ENCODE peak calls at places on chromosomes 7 and 10, in six cellular contexts. F, P, X, A, Y and W are unnamed samples.

GRCh38 chr10:24793648-24794379 is 70.1 kb upstream of the ARHGAP21 start:
- DNase-seq in P (no peak), F (no peak), Y (no peak), X (no peak), A (no peak), W (no peak)

GRCh38 chr7:157943561-157943960 is 606.8 kb downstream of the DNAJB6 start:
- DNase-seq in A (no peak), X (no peak), F (no peak), P (no peak), Y (no peak), W (no peak)

GRCh38 chr10:42953684-42954674 is 122.9 kb upstream of the RET start:
- DNase-seq in F (no peak), X (no peak), P (no peak), A (no peak), Y (no peak), W (no peak)

GRCh38 chr7:152402384-152403250 is 33.2 kb downstream of the KMT2C start:
- DNase-seq in A (no peak), P (no peak), X (no peak), F (no peak), Y (no peak), W (no peak)

GRCh38 chr10:6490594-6490993 is 89.5 kb downstream of the PRKCQ start:
- DNase-seq in F (no peak), P (no peak), A (no peak), Y (no peak), X (no peak), W (no peak)

GRCh38 chr7:143456992-143457793 is 13.9 kb downstream of the TAS2R60 start:
- DNase-seq in F (no peak), X (no peak), Y (no peak), A (no peak), P (no peak), W (no peak)

GRCh38 chr7:5630670-5631069 is 150.8 kb downstream of the RNF216 start:
- DNase-seq in X (peak), F (no peak), Y (no peak), P (no peak), A (peak), W (no peak)

GRCh38 chr7:128938524-128939074 is 872 bp downstream of the IRF5 start:
- DNase-seq in A (no peak), X (no peak), F (no peak), Y (no peak), P (no peak), W (no peak)

GRCh38 chr7:105149827-105150226 is 135.8 kb downstream of the KMT2E start:
- DNase-seq in P (no peak), X (no peak), A (no peak), F (no peak), Y (no peak), W (no peak)

GRCh38 chr10:116892873-116893685 is 43.8 kb downstream of the ENO4 start:
- DNase-seq in A (no peak), P (no peak), F (no peak), Y (no peak), X (no peak), W (no peak)

GRCh38 chr10:6669269-6669859 is 89.3 kb upstream of the PRKCQ start:
- DNase-seq in Y (peak), A (no peak), F (no peak), P (no peak), X (no peak), W (no peak)

GRCh38 chr7:18019562-18019961 is 8.1 kb downstream of the PRPS1L1 start:
- DNase-seq in P (no peak), Y (no peak), X (no peak), F (no peak), A (no peak), W (no peak)

GRCh38 chr7:102872460-102872859 is 40.3 kb upstream of the LRRC17 start:
- DNase-seq in A (no peak), X (no peak), F (no peak), P (no peak), Y (no peak), W (no peak)

GRCh38 chr7:50416509-50417299 is 33.4 kb downstream of the FIGNL1 start:
- DNase-seq in A (no peak), X (no peak), F (no peak), P (no peak), Y (peak), W (no peak)

GRCh38 chr10:77636967-77637473 is 588 bp downstream of the KCNMA1 start:
- DNase-seq in F (no peak), X (no peak), P (no peak), Y (peak), A (no peak), W (no peak)

GRCh38 chr7:144027974-144028373 is 20.8 kb upstream of the OR2A5 start:
- DNase-seq in X (no peak), A (no peak), F (no peak), P (no peak), Y (no peak), W (no peak)

GRCh38 chr7:100719523-100720319 is 547 bp upstream of the EPO start:
- DNase-seq in F (no peak), A (no peak), Y (no peak), X (no peak), P (no peak), W (no peak)

GRCh38 chr7:2802082-2802481 is 42.0 kb downstream of the GNA12 start:
- DNase-seq in A (no peak), P (no peak), F (no peak), X (no peak), Y (no peak), W (no peak)

GRCh38 chr7:99772565-99772964 is 11.4 kb downstream of the CYP3A4 start:
- DNase-seq in F (no peak), Y (no peak), P (no peak), A (no peak), X (no peak), W (no peak)

GRCh38 chr7:128829391-128830166 is 627 bp upstream of the FLNC start:
- DNase-seq in P (no peak), X (no peak), A (no peak), Y (peak), F (no peak), W (no peak)

GRCh38 chr7:138338361-138338760 is 121.7 kb upstream of the TRIM24 start:
- DNase-seq in F (no peak), P (no peak), A (no peak), X (no peak), Y (no peak), W (no peak)

GRCh38 chr10:77710081-77710551 is 72.5 kb upstream of the KCNMA1 start:
- DNase-seq in X (no peak), F (no peak), Y (no peak), A (no peak), P (no peak), W (no peak)

GRCh38 chr7:110983822-110984456 is 107.0 kb upstream of the LRRN3 start:
- DNase-seq in P (no peak), X (no peak), F (no peak), Y (no peak), A (no peak), W (no peak)

GRCh38 chr7:24945899-24946298 is 34.1 kb downstream of the OSBPL3 start:
- DNase-seq in P (no peak), A (no peak), X (no peak), F (no peak), Y (no peak), W (no peak)

GRCh38 chr7:157271991-157272324 is 64.8 kb upstream of the DNAJB6 start:
- DNase-seq in Y (no peak), X (no peak), P (no peak), F (no peak), A (no peak), W (no peak)

GRCh38 chr10:132758867-132759266 is 27.1 kb downstream of the NKX6-2 start:
- DNase-seq in P (no peak), A (no peak), X (no peak), Y (no peak), F (no peak), W (no peak)

GRCh38 chr7:55496906-55497305 is 75.4 kb downstream of the VOPP1 start:
- DNase-seq in P (no peak), A (no peak), F (no peak), Y (no peak), X (no peak), W (no peak)

GRCh38 chr10:48227213-48227612 is 47.3 kb downstream of the FRMPD2 start:
- DNase-seq in X (no peak), F (no peak), P (no peak), A (no peak), Y (no peak), W (no peak)

GRCh38 chr10:72261323-72262018 is 12.3 kb upstream of the DDIT4 start:
- DNase-seq in P (no peak), X (no peak), Y (no peak), F (no peak), A (peak), W (no peak)

GRCh38 chr7:82396343-82396742 is 47.2 kb downstream of the CACNA2D1 start:
- DNase-seq in Y (no peak), A (no peak), P (no peak), F (no peak), X (no peak), W (no peak)

GRCh38 chr10:26438534-26439269 is 561 bp downstream of the APBB1IP start:
- DNase-seq in P (no peak), X (peak), A (peak), F (peak), Y (peak), W (no peak)

GRCh38 chr7:139618482-139619366 is 95.2 kb downstream of the CLEC2L start:
- DNase-seq in X (peak), P (no peak), Y (peak), F (peak), A (peak), W (no peak)

GRCh38 chr10:89653410-89653828 is 8.4 kb upstream of the PANK1 start:
- DNase-seq in A (no peak), P (no peak), Y (no peak), F (no peak), X (no peak), W (no peak)

GRCh38 chr7:952548-953441 is 1.7 kb downstream of the ADAP1 start:
- DNase-seq in P (no peak), A (no peak), X (no peak), Y (no peak), F (no peak), W (no peak)